ENCODE peak calls at places on chromosomes 3 and 15, in nine cellular contexts. A, U, K, Z, T, E, Y, R and J are unnamed samples.

GRCh38 chr3:138270245-138270644 is 59.4 kb downstream of the NME9 start:
- DNase-seq in A (no peak), U (no peak), K (no peak), Z (no peak), T (no peak), E (peak; percentile 15), Y (no peak), R (no peak), J (no peak)

GRCh38 chr15:77823736-77824135 is 191.0 kb upstream of the LINGO1 start:
- DNase-seq in A (no peak), U (no peak), K (no peak), Z (no peak), T (no peak), E (no peak), Y (no peak), R (no peak), J (no peak)

GRCh38 chr3:63521657-63522056 is 130.8 kb upstream of the SNTN start:
- DNase-seq in A (no peak), U (no peak), K (no peak), Z (no peak), T (no peak), E (no peak), Y (no peak), R (no peak), J (no peak)

GRCh38 chr3:46935989-46936620 is 40.4 kb downstream of the CCDC12 start:
- DNase-seq in A (peak; percentile 20), U (no peak), K (peak; percentile 10), Z (no peak), T (no peak), E (no peak), Y (no peak), R (no peak), J (no peak)

GRCh38 chr3:50515565-50516047 is 12.2 kb upstream of the CACNA2D2 start:
- DNase-seq in A (no peak), U (no peak), K (peak; percentile 39), Z (no peak), T (no peak), E (peak; percentile 32), Y (peak; percentile 12), R (peak; percentile 21), J (peak; percentile 34)

GRCh38 chr3:69770976-69771634 is 31.8 kb downstream of the MITF start:
- DNase-seq in A (no peak), U (no peak), K (no peak), Z (no peak), T (no peak), E (peak; percentile 13), Y (no peak), R (peak; percentile 62), J (no peak)

GRCh38 chr3:11953350-11953749 is 50.8 kb upstream of the SYN2 start:
- DNase-seq in A (no peak), U (no peak), K (no peak), Z (no peak), T (no peak), E (no peak), Y (no peak), R (no peak), J (no peak)

GRCh38 chr15:26867199-26868007 is 541 bp downstream of the GABRA5 start:
- DNase-seq in A (no peak), U (no peak), K (no peak), Z (no peak), T (no peak), E (no peak), Y (no peak), R (no peak), J (peak; percentile 22)

GRCh38 chr15:70049701-70050445 is 47.8 kb downstream of the TLE3 start:
- DNase-seq in A (peak; percentile 54), U (no peak), K (peak; percentile 10), Z (no peak), T (peak; percentile 24), E (no peak), Y (no peak), R (no peak), J (no peak)

GRCh38 chr15:90482124-90483011 is 47.4 kb upstream of the CRTC3 start:
- DNase-seq in A (no peak), U (peak; percentile 54), K (no peak), Z (no peak), T (no peak), E (peak; percentile 82), Y (peak; percentile 80), R (peak; percentile 72), J (peak; percentile 45)

GRCh38 chr3:174859109-174859735 is at the start of gene NAALADL2:
- DNase-seq in A (no peak), U (no peak), K (no peak), Z (no peak), T (no peak), E (no peak), Y (no peak), R (no peak), J (no peak)

GRCh38 chr3:197598404-197598980 is 42.7 kb upstream of the BDH1 start:
- DNase-seq in A (no peak), U (no peak), K (no peak), Z (no peak), T (no peak), E (no peak), Y (no peak), R (no peak), J (no peak)

GRCh38 chr3:122692674-122693073 is 12.0 kb downstream of the PARP14 start:
- DNase-seq in A (no peak), U (no peak), K (no peak), Z (no peak), T (no peak), E (no peak), Y (peak; percentile 70), R (no peak), J (no peak)

GRCh38 chr3:183560607-183561006 is 5.1 kb upstream of the KLHL6 start:
- DNase-seq in A (no peak), U (peak; percentile 64), K (no peak), Z (no peak), T (no peak), E (peak; percentile 49), Y (no peak), R (no peak), J (peak; percentile 17)

GRCh38 chr15:64893481-64894394 is 18.0 kb upstream of the ANKDD1A start:
- DNase-seq in A (peak; percentile 97), U (peak; percentile 100), K (peak; percentile 90), Z (peak; percentile 59), T (peak; percentile 90), E (peak; percentile 98), Y (peak; percentile 79), R (peak; percentile 96), J (peak; percentile 91)

GRCh38 chr15:75625542-75626347 is at the start of gene SNUPN:
- DNase-seq in A (peak; percentile 96), U (peak; percentile 98), K (peak; percentile 96), Z (peak; percentile 74), T (peak; percentile 96), E (peak; percentile 93), Y (peak; percentile 91), R (peak; percentile 98), J (peak; percentile 88)
- TF ChIP-seq CTCF in A (no peak), U (no peak), K (no peak), Z (no peak), T (no peak), E (no peak), Y (no peak), R (no peak), J (no peak)

DNA sequence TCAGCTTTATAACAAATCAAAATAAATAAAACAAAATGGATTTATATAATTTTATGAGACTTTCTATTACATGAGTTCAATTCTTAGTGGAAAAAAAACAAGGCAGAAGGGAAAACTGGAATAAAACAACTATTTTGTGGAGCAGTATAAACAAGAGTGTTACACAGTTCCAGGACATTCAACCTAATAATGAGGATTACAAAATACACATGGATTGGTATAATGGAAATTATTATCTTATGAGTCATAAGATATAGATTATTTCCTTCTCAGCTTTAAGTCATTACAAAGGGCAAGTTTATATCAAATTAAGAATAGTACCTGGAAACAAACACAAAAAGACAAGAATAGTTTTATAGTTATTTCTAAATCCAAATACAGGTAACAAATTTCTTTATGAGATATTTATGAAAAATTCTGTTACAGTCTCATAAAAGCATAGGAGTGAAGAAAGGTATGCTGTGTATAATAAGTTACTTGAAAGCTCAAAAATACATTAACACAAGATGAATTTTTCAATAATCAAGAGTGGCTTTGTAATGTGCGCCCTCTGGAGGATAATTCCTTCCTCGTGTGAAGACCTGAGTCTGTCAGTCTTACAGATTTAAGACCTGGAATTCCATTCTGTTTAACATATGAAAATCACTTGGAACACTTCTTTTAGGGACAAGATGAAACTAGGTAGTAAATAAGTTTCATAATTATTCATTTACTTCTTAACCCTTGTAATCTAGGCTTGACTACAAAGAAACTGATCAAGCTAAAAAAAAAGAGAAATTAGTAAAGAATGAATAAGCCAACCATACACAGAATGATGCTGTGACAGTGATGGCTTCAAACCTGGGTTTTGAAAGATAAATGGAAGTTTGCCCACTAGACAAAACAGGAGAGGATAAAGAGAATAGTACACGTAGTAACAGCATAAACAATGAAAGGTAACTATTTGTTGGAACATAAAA is 9.5 kb downstream of the COPS2 start:
- DNase-seq in A (no peak), U (peak; percentile 58), K (no peak), Z (no peak), T (no peak), E (peak; percentile 86), Y (peak; percentile 45), R (peak; percentile 77), J (peak; percentile 37)
- TF ChIP-seq CTCF in A (peak; percentile 39), U (peak; percentile 47), K (peak; percentile 26), Z (peak; percentile 35), T (peak; percentile 72), E (peak; percentile 77), Y (peak; percentile 62), R (peak; percentile 71), J (peak; percentile 58)

DNA sequence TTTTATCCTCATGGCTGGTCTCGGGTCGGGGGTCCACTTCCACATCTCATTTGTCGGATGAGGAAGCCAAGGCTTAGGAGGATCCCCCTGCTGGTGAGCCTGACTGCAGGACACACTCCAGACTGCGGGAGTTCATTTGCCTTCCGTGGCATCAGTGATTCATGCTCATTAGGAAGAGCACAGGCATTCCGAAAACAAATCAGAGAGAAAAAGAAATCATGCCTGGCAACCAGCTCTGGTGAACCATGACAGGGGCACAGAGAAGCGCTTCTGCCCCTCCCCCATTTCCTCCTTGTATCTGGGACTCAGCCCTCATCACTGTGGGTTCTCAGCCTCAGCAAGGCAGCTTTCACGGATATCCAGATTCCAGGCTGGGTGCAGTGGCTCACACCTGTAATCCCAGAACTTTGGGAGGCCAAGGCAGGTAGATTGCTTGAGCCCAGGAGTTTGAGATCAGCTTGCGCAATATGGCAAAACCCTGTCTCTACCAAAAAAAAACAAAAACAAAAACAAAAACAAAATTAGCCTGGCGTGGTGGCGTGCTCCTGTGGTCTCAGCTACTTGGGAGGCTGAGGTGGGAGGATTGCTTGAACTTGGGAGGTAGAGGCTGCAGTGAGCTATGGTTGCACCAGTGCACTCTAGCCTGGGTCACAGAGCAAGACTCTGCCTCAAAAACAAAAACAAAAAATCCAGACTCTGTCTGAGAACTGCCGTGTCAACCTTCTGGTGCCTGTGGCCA is 28.4 kb downstream of the IRAK2 start:
- DNase-seq in A (no peak), U (peak; percentile 92), K (no peak), Z (no peak), T (no peak), E (peak; percentile 92), Y (peak; percentile 28), R (peak; percentile 88), J (peak; percentile 18)
- TF ChIP-seq CTCF in A (no peak), U (peak; percentile 54), K (no peak), Z (no peak), T (no peak), E (peak; percentile 82), Y (peak; percentile 11), R (peak; percentile 74), J (peak; percentile 11)

DNA sequence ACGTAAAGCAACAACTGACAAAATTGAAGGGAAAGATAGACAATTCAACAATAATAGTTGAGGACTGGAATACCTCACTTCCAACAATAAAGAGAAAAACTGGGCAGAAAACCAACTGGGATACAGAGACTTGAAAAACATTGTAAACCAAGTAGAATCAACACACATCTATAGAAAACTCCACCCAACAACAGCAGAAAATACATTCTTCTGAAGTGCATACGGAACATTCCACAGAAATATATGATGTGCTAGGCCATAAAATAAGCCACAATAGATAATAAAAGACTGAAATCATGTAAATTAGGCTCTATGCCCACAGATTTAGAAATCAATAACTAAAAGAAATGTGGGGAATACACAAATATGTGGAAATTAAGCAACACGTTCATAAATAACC is 98.4 kb upstream of the THBS1 start:
- DNase-seq in A (no peak), U (no peak), K (no peak), Z (no peak), T (no peak), E (no peak), Y (no peak), R (no peak), J (no peak)
- TF ChIP-seq CTCF in A (no peak), U (no peak), K (no peak), Z (no peak), T (no peak), E (no peak), Y (no peak), R (no peak), J (no peak)